ENCODE peak calls at places on chromosomes 3 and 15, in seven cellular contexts. One of them, this sample, is unnamed.
A peak's percentile ranks its signal among the peaks of the same experiment; 100 is the strongest.

GRCh38 chr15:58548308-58549012 is 116.7 kb downstream of the LIPC start:
- DNase-seq in AG04450: no peak
- DNase-seq in OCI-LY7: no peak
- DNase-seq in A673: no peak
- DNase-seq in SK-N-SH: no peak
- DNase-seq in fibroblast of lung: no peak
- DNase-seq in GM23248: no peak
- DNase-seq in this sample: no peak

GRCh38 chr3:38190481-38190881 is 25.1 kb downstream of the OXSR1 start:
- DNase-seq in AG04450: no peak
- DNase-seq in OCI-LY7: no peak
- DNase-seq in A673: no peak
- DNase-seq in SK-N-SH: no peak
- DNase-seq in fibroblast of lung: no peak
- DNase-seq in GM23248: peak; percentile 24
- DNase-seq in this sample: no peak

GRCh38 chr3:5006755-5007202 is 27.5 kb downstream of the BHLHE40 start:
- DNase-seq in AG04450: no peak
- DNase-seq in OCI-LY7: peak; percentile 19
- DNase-seq in A673: no peak
- DNase-seq in SK-N-SH: no peak
- DNase-seq in fibroblast of lung: no peak
- DNase-seq in GM23248: no peak
- DNase-seq in this sample: no peak

GRCh38 chr3:71026634-71027578 is 556.6 kb downstream of the FOXP1 start:
- DNase-seq in AG04450: no peak
- DNase-seq in OCI-LY7: no peak
- DNase-seq in A673: no peak
- DNase-seq in SK-N-SH: no peak
- DNase-seq in fibroblast of lung: peak; percentile 61
- DNase-seq in GM23248: peak; percentile 35
- DNase-seq in this sample: peak; percentile 37

GRCh38 chr3:188211476-188211875 is 57.5 kb downstream of the LPP start:
- DNase-seq in AG04450: no peak
- DNase-seq in OCI-LY7: no peak
- DNase-seq in A673: no peak
- DNase-seq in SK-N-SH: no peak
- DNase-seq in fibroblast of lung: no peak
- DNase-seq in GM23248: peak; percentile 47
- DNase-seq in this sample: no peak

GRCh38 chr3:69092030-69092513 is 7.3 kb downstream of the ARL6IP5 start:
- DNase-seq in AG04450: no peak
- DNase-seq in OCI-LY7: peak; percentile 56
- DNase-seq in A673: peak; percentile 27
- DNase-seq in SK-N-SH: no peak
- DNase-seq in fibroblast of lung: no peak
- DNase-seq in GM23248: no peak
- DNase-seq in this sample: no peak

GRCh38 chr3:161854232-161854771 is 357.7 kb downstream of the OTOL1 start:
- DNase-seq in AG04450: peak; percentile 11
- DNase-seq in OCI-LY7: peak; percentile 26
- DNase-seq in A673: peak; percentile 65
- DNase-seq in SK-N-SH: peak; percentile 3
- DNase-seq in fibroblast of lung: peak; percentile 57
- DNase-seq in GM23248: peak; percentile 45
- DNase-seq in this sample: peak; percentile 59

GRCh38 chr15:100222349-100222715 is 119.4 kb downstream of the ADAMTS17 start:
- DNase-seq in AG04450: no peak
- DNase-seq in OCI-LY7: no peak
- DNase-seq in A673: no peak
- DNase-seq in SK-N-SH: no peak
- DNase-seq in fibroblast of lung: no peak
- DNase-seq in GM23248: no peak
- DNase-seq in this sample: no peak

GRCh38 chr3:9934235-9934621 is 594 bp downstream of the CRELD1 start:
- DNase-seq in AG04450: no peak
- DNase-seq in OCI-LY7: peak; percentile 40
- DNase-seq in A673: no peak
- DNase-seq in SK-N-SH: peak; percentile 62
- DNase-seq in fibroblast of lung: no peak
- DNase-seq in GM23248: peak; percentile 62
- DNase-seq in this sample: no peak

GRCh38 chr15:38354321-38354929 is 99.5 kb upstream of the FAM98B start:
- DNase-seq in AG04450: peak; percentile 37
- DNase-seq in OCI-LY7: peak; percentile 74
- DNase-seq in A673: peak; percentile 80
- DNase-seq in SK-N-SH: peak; percentile 53
- DNase-seq in fibroblast of lung: peak; percentile 83
- DNase-seq in GM23248: peak; percentile 76
- DNase-seq in this sample: peak; percentile 60

GRCh38 chr15:50150851-50151250 is 31.1 kb upstream of the SLC27A2 start:
- DNase-seq in AG04450: no peak
- DNase-seq in OCI-LY7: no peak
- DNase-seq in A673: no peak
- DNase-seq in SK-N-SH: no peak
- DNase-seq in fibroblast of lung: no peak
- DNase-seq in GM23248: no peak
- DNase-seq in this sample: no peak

GRCh38 chr3:141191097-141191749 is 40.4 kb upstream of the PXYLP1 start:
- DNase-seq in AG04450: no peak
- DNase-seq in OCI-LY7: no peak
- DNase-seq in A673: peak; percentile 15
- DNase-seq in SK-N-SH: no peak
- DNase-seq in fibroblast of lung: peak; percentile 3
- DNase-seq in GM23248: peak; percentile 56
- DNase-seq in this sample: no peak

GRCh38 chr3:186281172-186281571 is 80.9 kb downstream of the DGKG start:
- DNase-seq in AG04450: peak; percentile 57
- DNase-seq in OCI-LY7: no peak
- DNase-seq in A673: no peak
- DNase-seq in SK-N-SH: no peak
- DNase-seq in fibroblast of lung: peak; percentile 68
- DNase-seq in GM23248: peak; percentile 91
- DNase-seq in this sample: no peak

GRCh38 chr3:58049143-58049785 is 41.0 kb downstream of the FLNB start:
- DNase-seq in AG04450: no peak
- DNase-seq in OCI-LY7: no peak
- DNase-seq in A673: peak; percentile 56
- DNase-seq in SK-N-SH: no peak
- DNase-seq in fibroblast of lung: peak; percentile 74
- DNase-seq in GM23248: peak; percentile 84
- DNase-seq in this sample: peak; percentile 98

GRCh38 chr3:153978023-153978422 is 143.2 kb upstream of the ARHGEF26 start:
- DNase-seq in AG04450: no peak
- DNase-seq in OCI-LY7: no peak
- DNase-seq in A673: no peak
- DNase-seq in SK-N-SH: no peak
- DNase-seq in fibroblast of lung: no peak
- DNase-seq in GM23248: no peak
- DNase-seq in this sample: no peak

GRCh38 chr3:56484096-56484495 is 15.8 kb upstream of the ERC2 start:
- DNase-seq in AG04450: no peak
- DNase-seq in OCI-LY7: no peak
- DNase-seq in A673: no peak
- DNase-seq in SK-N-SH: no peak
- DNase-seq in fibroblast of lung: no peak
- DNase-seq in GM23248: no peak
- DNase-seq in this sample: no peak

GRCh38 chr15:39172380-39173281 is 408.2 kb upstream of the THBS1 start:
- DNase-seq in AG04450: no peak
- DNase-seq in OCI-LY7: no peak
- DNase-seq in A673: no peak
- DNase-seq in SK-N-SH: no peak
- DNase-seq in fibroblast of lung: peak; percentile 73
- DNase-seq in GM23248: peak; percentile 64
- DNase-seq in this sample: peak; percentile 67

GRCh38 chr3:87435926-87436630 is 159.7 kb upstream of the POU1F1 start:
- DNase-seq in AG04450: no peak
- DNase-seq in OCI-LY7: no peak
- DNase-seq in A673: no peak
- DNase-seq in SK-N-SH: no peak
- DNase-seq in fibroblast of lung: no peak
- DNase-seq in GM23248: peak; percentile 9
- DNase-seq in this sample: no peak

GRCh38 chr3:151412989-151413388 is 28.4 kb upstream of the P2RY12 start:
- DNase-seq in AG04450: no peak
- DNase-seq in OCI-LY7: no peak
- DNase-seq in A673: peak; percentile 13
- DNase-seq in SK-N-SH: no peak
- DNase-seq in fibroblast of lung: no peak
- DNase-seq in GM23248: no peak
- DNase-seq in this sample: no peak

GRCh38 chr3:151407928-151408327 is 23.4 kb upstream of the P2RY12 start:
- DNase-seq in AG04450: no peak
- DNase-seq in OCI-LY7: no peak
- DNase-seq in A673: no peak
- DNase-seq in SK-N-SH: no peak
- DNase-seq in fibroblast of lung: no peak
- DNase-seq in GM23248: no peak
- DNase-seq in this sample: no peak

GRCh38 chr3:151415289-151415688 is 30.7 kb upstream of the P2RY12 start:
- DNase-seq in AG04450: no peak
- DNase-seq in OCI-LY7: no peak
- DNase-seq in A673: no peak
- DNase-seq in SK-N-SH: no peak
- DNase-seq in fibroblast of lung: no peak
- DNase-seq in GM23248: peak; percentile 12
- DNase-seq in this sample: no peak

GRCh38 chr3:151410891-151411559 is 26.5 kb upstream of the P2RY12 start:
- DNase-seq in AG04450: no peak
- DNase-seq in OCI-LY7: no peak
- DNase-seq in A673: no peak
- DNase-seq in SK-N-SH: no peak
- DNase-seq in fibroblast of lung: peak; percentile 32
- DNase-seq in GM23248: peak; percentile 63
- DNase-seq in this sample: no peak
- H3K4me3 ChIP-seq in AG04450: no peak overlapping the region
- H3K4me3 ChIP-seq in OCI-LY7: no peak overlapping the region
- H3K4me3 ChIP-seq in A673: no peak overlapping the region
- H3K4me3 ChIP-seq in SK-N-SH: no peak overlapping the region
- H3K4me3 ChIP-seq in fibroblast of lung: no peak overlapping the region
- H3K4me3 ChIP-seq in GM23248: no peak overlapping the region
- H3K4me3 ChIP-seq in this sample: no peak overlapping the region

GRCh38 chr15:41945221-41945620 is 27.1 kb downstream of the EHD4 start:
- DNase-seq in AG04450: no peak
- DNase-seq in OCI-LY7: no peak
- DNase-seq in A673: no peak
- DNase-seq in SK-N-SH: no peak
- DNase-seq in fibroblast of lung: no peak
- DNase-seq in GM23248: no peak
- DNase-seq in this sample: no peak
- H3K4me3 ChIP-seq in AG04450: no peak overlapping the region
- H3K4me3 ChIP-seq in OCI-LY7: no peak overlapping the region
- H3K4me3 ChIP-seq in A673: no peak overlapping the region
- H3K4me3 ChIP-seq in SK-N-SH: no peak overlapping the region
- H3K4me3 ChIP-seq in fibroblast of lung: no peak overlapping the region
- H3K4me3 ChIP-seq in GM23248: no peak overlapping the region
- H3K4me3 ChIP-seq in this sample: no peak overlapping the region

GRCh38 chr15:81002004-81002253 is 1.2 kb downstream of the TLNRD1 start:
- DNase-seq in AG04450: no peak
- DNase-seq in OCI-LY7: no peak
- DNase-seq in A673: no peak
- DNase-seq in SK-N-SH: peak; percentile 75
- DNase-seq in fibroblast of lung: no peak
- DNase-seq in GM23248: no peak
- DNase-seq in this sample: no peak

GRCh38 chr15:81001180-81002003 is 669 bp downstream of the TLNRD1 start:
- DNase-seq in AG04450: no peak
- DNase-seq in OCI-LY7: peak; percentile 51
- DNase-seq in A673: peak; percentile 68
- DNase-seq in SK-N-SH: peak; percentile 77
- DNase-seq in fibroblast of lung: peak; percentile 41
- DNase-seq in GM23248: peak; percentile 89
- DNase-seq in this sample: no peak

GRCh38 chr15:81000626-81001179 is at the start of gene TLNRD1:
- DNase-seq in AG04450: peak; percentile 73
- DNase-seq in OCI-LY7: peak; percentile 86
- DNase-seq in A673: peak; percentile 94
- DNase-seq in SK-N-SH: peak; percentile 96
- DNase-seq in fibroblast of lung: peak; percentile 92
- DNase-seq in GM23248: peak; percentile 95
- DNase-seq in this sample: peak; percentile 83

GRCh38 chr15:81002254-81003022 is 1.7 kb downstream of the TLNRD1 start:
- DNase-seq in AG04450: no peak
- DNase-seq in OCI-LY7: no peak
- DNase-seq in A673: peak; percentile 22
- DNase-seq in SK-N-SH: no peak
- DNase-seq in fibroblast of lung: no peak
- DNase-seq in GM23248: peak; percentile 57
- DNase-seq in this sample: no peak

GRCh38 chr15:81003023-81003350 is 2.3 kb downstream of the TLNRD1 start:
- DNase-seq in AG04450: no peak
- DNase-seq in OCI-LY7: no peak
- DNase-seq in A673: no peak
- DNase-seq in SK-N-SH: no peak
- DNase-seq in fibroblast of lung: no peak
- DNase-seq in GM23248: no peak
- DNase-seq in this sample: no peak
- H3K4me3 ChIP-seq in AG04450: peak overlapping the region; percentile 83
- H3K4me3 ChIP-seq in OCI-LY7: no peak overlapping the region
- H3K4me3 ChIP-seq in A673: peak overlapping the region; percentile 91
- H3K4me3 ChIP-seq in SK-N-SH: no peak overlapping the region
- H3K4me3 ChIP-seq in fibroblast of lung: peak overlapping the region; percentile 53
- H3K4me3 ChIP-seq in GM23248: peak overlapping the region; percentile 89
- H3K4me3 ChIP-seq in this sample: no peak overlapping the region

DNA sequence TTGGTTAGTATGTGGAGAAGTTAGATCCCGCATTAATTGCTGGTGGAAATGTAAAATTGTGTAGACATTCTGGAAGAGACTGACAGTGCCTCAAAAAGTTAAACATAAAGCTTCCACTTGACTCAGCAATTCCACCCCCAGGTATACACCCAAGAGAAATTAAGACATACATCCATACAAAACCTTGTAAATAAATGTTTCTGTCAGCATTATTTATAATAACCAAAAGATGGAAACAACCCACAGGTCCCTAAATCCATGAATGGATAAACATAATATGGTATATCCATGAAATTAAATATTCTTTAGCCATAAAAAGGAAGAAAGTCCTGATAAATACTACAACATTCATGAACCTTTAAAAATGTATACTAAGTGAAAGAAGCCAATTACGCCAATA is 817.4 kb downstream of the NTRK3 start:
- DNase-seq in AG04450: no peak
- DNase-seq in OCI-LY7: no peak
- DNase-seq in A673: no peak
- DNase-seq in SK-N-SH: no peak
- DNase-seq in fibroblast of lung: no peak
- DNase-seq in GM23248: no peak
- DNase-seq in this sample: no peak
- H3K4me3 ChIP-seq in AG04450: no peak overlapping the region
- H3K4me3 ChIP-seq in OCI-LY7: no peak overlapping the region
- H3K4me3 ChIP-seq in A673: no peak overlapping the region
- H3K4me3 ChIP-seq in SK-N-SH: no peak overlapping the region
- H3K4me3 ChIP-seq in fibroblast of lung: no peak overlapping the region
- H3K4me3 ChIP-seq in GM23248: no peak overlapping the region
- H3K4me3 ChIP-seq in this sample: no peak overlapping the region